ENCODE peak calls at places on chromosomes 12 and 14, in four cellular contexts. One of them, this sample, is unnamed.

GRCh38 chr14:52694761-52695480 is 437 bp downstream of the ERO1A start:
- DNase-seq in NCI-H1930: no peak
- DNase-seq in right lobe of liver: no peak
- DNase-seq in astrocyte of the spinal cord: peak
- DNase-seq in this sample: peak

GRCh38 chr12:70732287-70732686 is 95.1 kb upstream of the PTPRB start:
- DNase-seq in NCI-H1930: no peak
- DNase-seq in right lobe of liver: no peak
- DNase-seq in astrocyte of the spinal cord: no peak
- DNase-seq in this sample: no peak

GRCh38 chr14:78157855-78158436 is 12.2 kb upstream of the NRXN3 start:
- DNase-seq in NCI-H1930: no peak
- DNase-seq in right lobe of liver: no peak
- DNase-seq in astrocyte of the spinal cord: peak
- DNase-seq in this sample: peak

GRCh38 chr14:37197421-37198272 is at the start of gene MIPOL1:
- DNase-seq in NCI-H1930: peak
- DNase-seq in right lobe of liver: peak
- DNase-seq in astrocyte of the spinal cord: peak
- DNase-seq in this sample: peak

GRCh38 chr14:63938198-63939005 is 85.6 kb downstream of the SYNE2 start:
- DNase-seq in NCI-H1930: no peak
- DNase-seq in right lobe of liver: no peak
- DNase-seq in astrocyte of the spinal cord: no peak
- DNase-seq in this sample: no peak

GRCh38 chr12:127726928-127727327 is 540.0 kb upstream of the TMEM132C start:
- DNase-seq in NCI-H1930: no peak
- DNase-seq in right lobe of liver: no peak
- DNase-seq in astrocyte of the spinal cord: no peak
- DNase-seq in this sample: no peak

GRCh38 chr12:88153959-88154358 is 11.9 kb downstream of the TMTC3 start:
- DNase-seq in NCI-H1930: no peak
- DNase-seq in right lobe of liver: no peak
- DNase-seq in astrocyte of the spinal cord: peak
- DNase-seq in this sample: peak

GRCh38 chr12:96250119-96250685 is 56.0 kb downstream of the ELK3 start:
- DNase-seq in NCI-H1930: no peak
- DNase-seq in right lobe of liver: no peak
- DNase-seq in astrocyte of the spinal cord: no peak
- DNase-seq in this sample: no peak